ENCODE peak calls at places on chromosomes 13 and 19, in four cellular contexts. S is PC-3, L is ELR, M is cardiac muscle cell. V is an unnamed sample.

GRCh38 chr13:79380943-79381445 is 25.1 kb downstream of the RBM26 start:
- DNase-seq in S (no peak), L (no peak), M (no peak), V (no peak)

GRCh38 chr13:112746044-112746443 is 56.2 kb downstream of the ATP11A start:
- DNase-seq in S (no peak), L (no peak), M (no peak), V (no peak)

GRCh38 chr19:524062-524674 is 7.4 kb upstream of the CDC34 start:
- DNase-seq in S (no peak), L (no peak), M (no peak), V (no peak)

GRCh38 chr13:45809810-45810394 is 41.7 kb downstream of the SIAH3 start:
- DNase-seq in S (no peak), L (peak), M (no peak), V (no peak)

GRCh38 chr19:7067716-7068115 is 1.8 kb upstream of the ZNF557 start:
- DNase-seq in S (no peak), L (peak), M (no peak), V (no peak)

GRCh38 chr13:83853771-83854170 is 28.5 kb downstream of the SLITRK1 start:
- DNase-seq in S (no peak), L (no peak), M (no peak), V (no peak)

GRCh38 chr19:1513492-1514294 is 874 bp upstream of the ADAMTSL5 start:
- DNase-seq in S (peak), L (peak), M (peak), V (no peak)

GRCh38 chr19:7550987-7551761 is 15.7 kb downstream of the PNPLA6 start:
- DNase-seq in S (peak), L (peak), M (peak), V (peak)

GRCh38 chr13:28819046-28819747 is 942 bp upstream of the MTUS2 start:
- DNase-seq in S (peak), L (peak), M (peak), V (no peak)

GRCh38 chr13:23025848-23026608 is 154.8 kb upstream of the SGCG start:
- DNase-seq in S (no peak), L (no peak), M (no peak), V (no peak)

V was measured in aorta.